ENCODE peak calls at places on chromosome 15, in ten cellular contexts. N is fibroblast of pulmonary artery; B is CD4-positive, alpha-beta memory T cell; R is RPMI8226; F is activated T-cell treated with anti-CD3 and anti-CD28 coated beads, Interleukin-2, amount 50 U/mL, for 1 hour; E is thyroid gland; S is activated CD4-positive, alpha-beta T cell treated with anti-CD3 and anti-CD28 coated beads, Interleukin-2, amount 10 ng/mL, durations not matched to agents 7 days and 5 days; I is NCI-H1092 treated with DMSO at 0.1 percent for 48 hours; Y is cardiac fibroblast; O is activated CD8-positive, alpha-beta memory T cell treated with anti-CD3 and anti-CD28 coated beads, Interleukin-2, amount 50 U/mL, for 4 hours. U is an unnamed sample.

GRCh38 chr15:67126551-67127333 is 61.3 kb downstream of the SMAD3 start:
- DNase-seq in N (no peak), B (no peak), R (no peak), F (no peak), E (no peak), S (no peak), I (peak; percentile 8), Y (no peak), O (no peak), U (no peak)

GRCh38 chr15:32842081-32842480 is 124.3 kb downstream of the GREM1 start:
- DNase-seq in N (no peak), B (no peak), R (no peak), F (no peak), E (no peak), S (no peak), I (no peak), Y (no peak), O (no peak), U (no peak)

GRCh38 chr15:38883987-38884386 is 319.4 kb upstream of the RASGRP1 start:
- DNase-seq in N (peak; percentile 44), B (no peak), R (no peak), F (no peak), E (no peak), S (no peak), I (no peak), Y (peak; percentile 58), O (no peak), U (no peak)

GRCh38 chr15:99564221-99565030 is 1.4 kb upstream of the MEF2A start:
- DNase-seq in N (peak; percentile 26), B (peak; percentile 5), R (peak; percentile 79), F (peak; percentile 26), E (peak; percentile 25), S (no peak), I (peak; percentile 47), Y (peak; percentile 43), O (no peak), U (no peak)

GRCh38 chr15:57031605-57032004 is 113.2 kb downstream of the TCF12 start:
- DNase-seq in N (peak; percentile 79), B (no peak), R (no peak), F (no peak), E (no peak), S (no peak), I (no peak), Y (peak; percentile 69), O (no peak), U (no peak)

GRCh38 chr15:23629234-23629805 is 18.3 kb downstream of the MAGEL2 start:
- DNase-seq in N (peak; percentile 14), B (no peak), R (peak; percentile 10), F (no peak), E (no peak), S (no peak), I (peak; percentile 22), Y (no peak), O (no peak), U (no peak)

GRCh38 chr15:71386448-71387236 is 271.4 kb downstream of the THSD4 start:
- DNase-seq in N (peak; percentile 59), B (peak; percentile 21), R (peak; percentile 40), F (no peak), E (no peak), S (no peak), I (peak; percentile 22), Y (peak; percentile 29), O (no peak), U (no peak)

GRCh38 chr15:38112406-38112805 is 140.2 kb upstream of the SPRED1 start:
- DNase-seq in N (no peak), B (no peak), R (no peak), F (no peak), E (no peak), S (no peak), I (no peak), Y (no peak), O (no peak), U (no peak)

GRCh38 chr15:64930019-64930652 is 18.4 kb downstream of the ANKDD1A start:
- DNase-seq in N (no peak), B (no peak), R (peak; percentile 89), F (no peak), E (no peak), S (no peak), I (no peak), Y (no peak), O (no peak), U (no peak)

GRCh38 chr15:78093242-78094020 is 1.1 kb downstream of the SH2D7 start:
- DNase-seq in N (peak; percentile 90), B (no peak), R (no peak), F (no peak), E (no peak), S (no peak), I (no peak), Y (peak; percentile 90), O (peak; percentile 5), U (peak; percentile 51)

GRCh38 chr15:38215707-38216106 is 36.9 kb upstream of the SPRED1 start:
- DNase-seq in N (peak; percentile 44), B (no peak), R (no peak), F (no peak), E (no peak), S (no peak), I (no peak), Y (peak; percentile 57), O (no peak), U (no peak)

GRCh38 chr15:65642588-65642987 is 20.9 kb downstream of the SLC24A1 start:
- DNase-seq in N (no peak), B (no peak), R (no peak), F (no peak), E (peak; percentile 14), S (no peak), I (no peak), Y (no peak), O (no peak), U (no peak)

GRCh38 chr15:44713006-44713966 is 2.0 kb downstream of the B2M start:
- DNase-seq in N (peak; percentile 56), B (no peak), R (peak; percentile 28), F (no peak), E (no peak), S (no peak), I (peak; percentile 15), Y (peak; percentile 49), O (no peak), U (no peak)

GRCh38 chr15:37112963-37113362 is 12.6 kb upstream of the MEIS2 start:
- DNase-seq in N (no peak), B (no peak), R (no peak), F (no peak), E (no peak), S (no peak), I (no peak), Y (no peak), O (no peak), U (no peak)

GRCh38 chr15:77867266-77868047 is 210.1 kb downstream of the TBC1D2B start:
- DNase-seq in N (no peak), B (no peak), R (no peak), F (peak; percentile 12), E (no peak), S (no peak), I (no peak), Y (no peak), O (no peak), U (no peak)

GRCh38 chr15:67865766-67866165 is 25.9 kb upstream of the RNU6-1 start:
- DNase-seq in N (no peak), B (no peak), R (no peak), F (no peak), E (no peak), S (no peak), I (no peak), Y (no peak), O (no peak), U (no peak)

GRCh38 chr15:36407647-36408046 is 171.8 kb upstream of the CDIN1 start:
- DNase-seq in N (peak; percentile 70), B (no peak), R (no peak), F (no peak), E (no peak), S (no peak), I (no peak), Y (peak; percentile 77), O (no peak), U (no peak)

GRCh38 chr15:43912991-43913927 is 86.5 kb downstream of the WDR76 start:
- DNase-seq in N (peak; percentile 98), B (no peak), R (no peak), F (no peak), E (no peak), S (no peak), I (no peak), Y (peak; percentile 97), O (no peak), U (no peak)

U was measured in suprapubic skin.